ENCODE peak calls at places on chromosomes 6 and 20, in nine cellular contexts. I, W, N, Y, O, A, S, H and T are unnamed samples.

GRCh38 chr6:168527451-168528210 is 86.6 kb downstream of the SMOC2 start:
- DNase-seq in H (peak; percentile 21), Y (no peak), I (no peak), W (no peak), S (no peak), N (no peak), A (no peak), O (no peak), T (no peak)

GRCh38 chr20:25237610-25238318 is 10.1 kb upstream of the PYGB start:
- DNase-seq in H (peak; percentile 99), A (no peak), W (no peak), Y (no peak), S (no peak), O (peak; percentile 99), N (no peak), I (no peak), T (no peak)

GRCh38 chr6:168417660-168418059 is 23.3 kb upstream of the SMOC2 start:
- DNase-seq in A (no peak), I (no peak), O (no peak), S (no peak), Y (no peak), W (peak; percentile 57), N (no peak), H (no peak), T (no peak)

GRCh38 chr6:16157909-16158308 is 29.0 kb downstream of the MYLIP start:
- DNase-seq in A (no peak), Y (no peak), H (no peak), O (no peak), N (no peak), I (no peak), W (peak; percentile 88), S (no peak), T (no peak)

GRCh38 chr6:3997144-3997770 is 81.7 kb downstream of the FAM217A start:
- DNase-seq in S (no peak), A (no peak), W (no peak), Y (no peak), H (peak; percentile 69), N (no peak), O (peak; percentile 79), I (no peak), T (no peak)

GRCh38 chr6:28742668-28743270 is 181.0 kb downstream of the TRIM27 start:
- DNase-seq in S (peak; percentile 75), I (no peak), Y (no peak), H (peak; percentile 59), A (peak; percentile 79), O (peak; percentile 29), N (no peak), W (no peak), T (peak; percentile 24)

GRCh38 chr6:43636312-43636667 is 650 bp downstream of the MAD2L1BP start:
- DNase-seq in W (peak; percentile 28), Y (no peak), S (no peak), A (no peak), H (peak; percentile 39), N (no peak), O (peak; percentile 15), I (no peak), T (no peak)

GRCh38 chr6:3139090-3139903 is 18.0 kb downstream of the TUBB2A start:
- DNase-seq in O (peak; percentile 76), S (no peak), A (no peak), W (peak; percentile 69), N (no peak), H (peak; percentile 92), Y (peak; percentile 61), I (peak; percentile 39), T (no peak)

DNA sequence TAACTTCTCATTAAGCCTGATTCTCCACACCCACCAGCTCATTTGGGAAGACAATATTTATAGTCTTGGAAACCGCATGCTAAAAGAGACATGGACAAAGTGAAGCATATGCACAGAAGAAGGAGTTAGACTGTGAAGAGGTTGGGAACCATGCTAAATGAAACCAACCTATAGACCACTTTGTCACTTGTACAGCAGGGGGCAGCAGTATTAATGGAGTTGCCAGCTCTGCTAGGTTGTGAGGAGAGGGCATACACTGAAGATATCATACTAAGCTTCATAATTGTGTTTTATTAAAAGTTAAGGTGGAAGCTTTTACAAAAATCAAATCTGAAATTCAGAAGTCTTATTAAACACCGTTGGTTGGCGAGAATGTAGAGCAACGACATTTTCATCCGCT is 38.3 kb upstream of the HMGCLL1 start:
- DNase-seq in Y (no peak), A (peak; percentile 42), I (no peak), O (peak; percentile 34), W (no peak), H (peak; percentile 76), N (peak; percentile 12), S (no peak), T (no peak)
- TF ChIP-seq CTCF in Y (peak; percentile 38), A (peak; percentile 75), I (no peak), O (peak; percentile 72), W (no peak), H (peak; percentile 79), N (peak; percentile 58), S (no peak), T (peak; percentile 72)

DNA sequence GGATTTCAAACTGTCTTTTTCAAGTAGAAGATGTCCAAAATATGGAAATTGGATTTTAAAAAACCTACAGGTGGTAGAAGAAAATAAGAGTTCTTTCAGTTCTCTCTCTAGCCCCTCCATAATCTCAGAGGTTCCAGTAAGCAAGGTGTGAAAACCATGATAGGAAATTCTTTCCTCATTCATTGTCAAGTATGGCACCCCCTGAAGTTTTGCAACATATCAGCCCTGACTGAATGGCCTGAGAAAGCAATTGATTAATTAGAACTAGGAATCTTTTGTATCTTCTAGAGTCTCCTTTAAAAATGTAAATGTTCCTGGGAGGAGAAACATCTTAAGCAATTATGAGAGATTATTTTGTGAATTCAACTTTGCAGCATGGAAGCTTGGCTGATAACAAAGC is 198.7 kb upstream of the STXBP5 start:
- DNase-seq in A (peak; percentile 30), W (no peak), N (no peak), Y (no peak), I (no peak), O (no peak), H (no peak), S (no peak), T (no peak)
- TF ChIP-seq CTCF in A (peak; percentile 73), W (no peak), N (peak; percentile 25), Y (no peak), I (no peak), O (no peak), H (peak; percentile 20), S (no peak), T (no peak)

GRCh38 chr20:4026093-4026601 is 10.8 kb upstream of the RNF24 start:
- DNase-seq in H (peak; percentile 79), A (peak; percentile 52), O (peak; percentile 87), N (no peak), S (no peak), I (no peak), W (peak; percentile 35), Y (no peak), T (no peak)
- TF ChIP-seq CTCF in H (peak; percentile 71), A (peak; percentile 51), O (peak; percentile 68), N (peak; percentile 15), S (peak; percentile 27), I (no peak), W (no peak), Y (peak; percentile 24), T (no peak)

GRCh38 chr20:46151936-46152335 is 33.8 kb downstream of the CD40 start:
- DNase-seq in N (no peak), I (peak; percentile 27), H (no peak), W (no peak), S (no peak), Y (no peak), O (no peak), A (peak; percentile 65), T (peak; percentile 66)
- TF ChIP-seq CTCF in N (peak; percentile 47), I (peak; percentile 52), H (peak; percentile 35), W (no peak), S (peak; percentile 66), Y (peak; percentile 31), O (peak; percentile 29), A (peak; percentile 71), T (peak; percentile 72)

GRCh38 chr6:38773338-38773737 is 58.2 kb downstream of the DNAH8 start:
- DNase-seq in S (no peak), H (no peak), I (peak; percentile 17), W (no peak), A (peak; percentile 74), O (no peak), Y (no peak), N (no peak), T (no peak)
- TF ChIP-seq CTCF in S (peak; percentile 33), H (peak; percentile 55), I (peak; percentile 24), W (no peak), A (peak; percentile 83), O (peak; percentile 17), Y (peak; percentile 44), N (peak; percentile 50), T (no peak)

DNA sequence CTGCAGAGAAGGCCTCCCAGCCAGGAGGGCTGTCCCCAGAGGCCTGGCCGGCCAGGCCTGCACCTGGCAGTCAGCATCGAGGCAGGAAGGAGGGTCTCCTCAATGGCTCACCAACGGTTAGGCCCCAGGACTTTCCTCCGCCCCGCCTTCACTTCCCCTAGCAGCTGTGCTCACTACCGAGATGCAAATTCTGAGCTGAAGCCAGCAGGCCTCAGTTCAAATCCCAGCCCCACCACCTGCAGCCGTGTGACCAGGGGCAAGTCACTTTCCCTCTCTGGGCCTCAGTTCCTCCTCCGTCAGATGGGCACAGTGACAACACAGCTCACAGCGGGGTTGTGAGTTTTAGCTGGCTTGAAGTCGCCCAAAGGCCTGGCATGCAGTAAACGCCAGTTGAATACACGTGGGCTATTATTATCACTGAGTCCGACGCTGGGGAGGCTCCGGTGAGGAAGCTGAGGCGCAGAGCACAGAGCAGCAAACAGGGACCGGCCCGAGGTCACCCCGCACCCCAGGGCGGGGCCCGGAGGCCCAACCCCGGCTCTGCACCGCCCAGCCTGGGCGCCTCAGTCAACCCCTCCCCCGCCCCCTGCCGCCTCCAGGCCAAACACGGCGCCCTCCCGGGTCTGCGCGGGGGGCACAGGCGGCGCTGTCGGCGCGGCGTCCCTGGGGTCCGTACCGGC is 717 bp downstream of the E2F1 start:
- DNase-seq in H (no peak), S (no peak), Y (no peak), W (no peak), N (peak; percentile 64), A (peak; percentile 82), I (peak; percentile 70), O (no peak), T (peak; percentile 89)
- TF ChIP-seq CTCF in H (no peak), S (no peak), Y (no peak), W (no peak), N (no peak), A (peak; percentile 8), I (no peak), O (no peak), T (no peak)

DNA sequence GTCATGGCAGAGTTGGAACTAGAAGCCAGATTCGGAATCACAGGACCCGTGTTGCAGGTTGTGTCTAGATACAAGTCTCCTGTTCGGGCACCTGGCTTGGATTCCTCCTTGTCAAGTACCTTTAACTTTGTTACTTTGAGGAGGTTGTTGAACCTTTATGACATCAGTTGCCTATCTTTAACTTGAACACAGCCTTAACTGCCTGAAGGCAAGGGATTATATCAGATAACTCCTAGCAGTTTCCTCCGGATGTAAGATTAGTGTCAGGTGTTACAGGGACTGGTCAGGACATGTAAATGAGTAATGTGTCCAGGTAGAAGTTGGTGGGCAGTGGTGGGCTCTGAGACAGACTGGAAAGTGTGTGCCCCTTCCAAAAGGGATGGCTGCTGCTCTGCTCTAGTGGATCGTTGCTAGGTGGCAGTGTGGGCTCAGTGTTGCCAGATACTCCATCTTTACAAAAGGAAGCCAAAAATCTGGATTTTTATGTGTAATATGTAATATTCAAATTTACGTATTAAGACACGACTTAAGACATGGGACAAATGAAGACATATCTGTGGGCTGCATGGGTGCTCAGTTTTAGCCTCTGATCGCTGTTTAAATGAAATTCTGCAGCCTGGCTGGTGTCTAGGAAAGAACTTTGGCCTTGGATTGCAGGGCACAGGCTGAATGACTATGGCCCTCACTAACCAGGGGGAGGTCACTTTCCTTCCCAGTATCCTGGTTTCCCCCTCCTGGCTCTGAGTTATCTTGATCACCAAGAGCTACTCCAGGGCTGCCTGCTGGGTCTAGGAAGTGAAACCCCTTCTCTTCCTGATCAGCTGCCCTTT is 27.1 kb downstream of the CHMP4B start:
- DNase-seq in A (no peak), W (no peak), H (no peak), O (no peak), I (no peak), S (no peak), N (no peak), Y (no peak), T (no peak)
- TF ChIP-seq CTCF in A (peak; percentile 27), W (no peak), H (peak; percentile 30), O (no peak), I (no peak), S (peak; percentile 19), N (peak; percentile 27), Y (no peak), T (no peak)